ENCODE peak calls at places on chromosome 10, in five cellular contexts. T is H9, Z is neuronal stem cell, N is mesenchymal stem cell, S is IMR-90. A is an unnamed sample. For H3K4me1, the result is how much of the 10 kb centered on the place peaks cover.

GRCh38 chr10:120336910-120337540 is 120.0 kb upstream of the PLPP4 start:
- DNase-seq in T (peak), Z (peak), N (peak), S (peak), A (peak)

GRCh38 chr10:19014034-19014433 is 34.6 kb upstream of the MALRD1 start:
- DNase-seq in T (no peak), Z (no peak), N (no peak), S (peak), A (no peak)

GRCh38 chr10:36437367-36437766 is 688.0 kb upstream of the ANKRD30A start:
- DNase-seq in T (no peak), Z (no peak), N (peak), S (no peak), A (no peak)

GRCh38 chr10:1404236-1404952 is 332.9 kb downstream of the ADARB2 start:
- DNase-seq in T (no peak), Z (no peak), N (no peak), S (no peak), A (no peak)

GRCh38 chr10:5283305-5284158 is 81.2 kb upstream of the UCN3 start:
- DNase-seq in T (peak), Z (peak), N (peak), S (peak), A (peak)

GRCh38 chr10:74272288-74272687 is 121.3 kb downstream of the ADK start:
- DNase-seq in T (no peak), Z (no peak), N (no peak), S (no peak), A (no peak)

GRCh38 chr10:25493122-25493893 is 318.5 kb downstream of the GPR158 start:
- DNase-seq in T (peak), Z (peak), N (peak), S (peak), A (peak)

GRCh38 chr10:22849077-22849810 is 78.6 kb upstream of the ARMC3 start:
- DNase-seq in T (no peak), Z (no peak), N (no peak), S (no peak), A (no peak)

GRCh38 chr10:37520488-37520887 is 336.9 kb downstream of the ZNF248 start:
- DNase-seq in T (no peak), Z (no peak), N (no peak), S (no peak), A (no peak)

GRCh38 chr10:100025528-100026070 is 15.9 kb upstream of the DNMBP start:
- DNase-seq in T (no peak), Z (no peak), N (no peak), S (no peak), A (no peak)

GRCh38 chr10:108327706-108328105 is 1163.2 kb upstream of the SORCS1 start:
- DNase-seq in T (no peak), Z (no peak), N (no peak), S (peak), A (no peak)

GRCh38 chr10:67282871-67283270 is 357.0 kb downstream of the LRRTM3 start:
- DNase-seq in T (no peak), Z (no peak), N (no peak), S (no peak), A (no peak)

GRCh38 chr10:19749185-19749729 is 67.0 kb upstream of the PLXDC2 start:
- DNase-seq in T (no peak), Z (no peak), N (peak), S (peak), A (no peak)

GRCh38 chr10:118471863-118472262 is 123.6 kb downstream of the PRLHR start:
- DNase-seq in T (no peak), Z (no peak), N (no peak), S (peak), A (peak)

GRCh38 chr10:132102717-132103110 is 37.0 kb downstream of the JAKMIP3 start:
- DNase-seq in T (no peak), Z (no peak), N (no peak), S (no peak), A (no peak)

GRCh38 chr10:116122664-116123063 is 150.3 kb downstream of the GFRA1 start:
- DNase-seq in T (no peak), Z (no peak), N (no peak), S (no peak), A (no peak)

GRCh38 chr10:74957199-74958084 is 131.0 kb downstream of the KAT6B start:
- DNase-seq in T (no peak), Z (no peak), N (no peak), S (no peak), A (no peak)

GRCh38 chr10:79106251-79106650 is 37.5 kb downstream of the ZMIZ1 start:
- DNase-seq in T (no peak), Z (no peak), N (no peak), S (no peak), A (no peak)

GRCh38 chr10:31659665-31660064 is 269.0 kb downstream of the ARHGAP12 start:
- DNase-seq in T (no peak), Z (no peak), N (no peak), S (no peak), A (peak)

GRCh38 chr10:49300140-49300974 is 1.4 kb downstream of the C10orf71 start:
- DNase-seq in T (no peak), Z (no peak), N (no peak), S (peak), A (no peak)

GRCh38 chr10:80536361-80536835 is 1.3 kb upstream of the SH2D4B start:
- DNase-seq in T (no peak), Z (no peak), N (no peak), S (no peak), A (no peak)

GRCh38 chr10:96370575-96371157 is 11.9 kb upstream of the OPALIN start:
- DNase-seq in T (peak), Z (peak), N (peak), S (peak), A (peak)

GRCh38 chr10:52951819-52952218 is 179.2 kb upstream of the MBL2 start:
- DNase-seq in T (peak), Z (peak), N (peak), S (peak), A (peak)

GRCh38 chr10:80265740-80266512 is 23.5 kb downstream of the MAT1A start:
- DNase-seq in T (peak), Z (peak), N (no peak), S (no peak), A (peak)

GRCh38 chr10:28020080-28020860 is 21.4 kb upstream of the ODAD2 start:
- DNase-seq in T (no peak), Z (no peak), N (no peak), S (no peak), A (no peak)

GRCh38 chr10:73907841-73908517 is 3.0 kb upstream of the PLAU start:
- DNase-seq in T (no peak), Z (no peak), N (peak), S (peak), A (no peak)

GRCh38 chr10:58653139-58653538 is 140.5 kb downstream of the BICC1 start:
- DNase-seq in T (no peak), Z (no peak), N (no peak), S (peak), A (peak)

GRCh38 chr10:13268310-13268709 is 31.6 kb downstream of the PHYH start:
- DNase-seq in T (no peak), Z (no peak), N (no peak), S (no peak), A (no peak)

GRCh38 chr10:69090687-69091450 is 3.0 kb downstream of the SRGN start:
- DNase-seq in T (no peak), Z (no peak), N (peak), S (no peak), A (no peak)

GRCh38 chr10:77282163-77282562 is 355.4 kb downstream of the KCNMA1 start:
- DNase-seq in T (no peak), Z (no peak), N (no peak), S (no peak), A (no peak)
- H2AK5ac ChIP-seq in T (no peak), Z (no peak), N (no peak), S (peak), A (no peak)

GRCh38 chr10:110527731-110528171 is 30.0 kb downstream of the DUSP5 start:
- DNase-seq in T (no peak), Z (no peak), N (peak), S (no peak), A (no peak)
- H3K4me1 ChIP-seq in T (under half), Z (under half), N (under half), S (under half), A (under half)

DNA sequence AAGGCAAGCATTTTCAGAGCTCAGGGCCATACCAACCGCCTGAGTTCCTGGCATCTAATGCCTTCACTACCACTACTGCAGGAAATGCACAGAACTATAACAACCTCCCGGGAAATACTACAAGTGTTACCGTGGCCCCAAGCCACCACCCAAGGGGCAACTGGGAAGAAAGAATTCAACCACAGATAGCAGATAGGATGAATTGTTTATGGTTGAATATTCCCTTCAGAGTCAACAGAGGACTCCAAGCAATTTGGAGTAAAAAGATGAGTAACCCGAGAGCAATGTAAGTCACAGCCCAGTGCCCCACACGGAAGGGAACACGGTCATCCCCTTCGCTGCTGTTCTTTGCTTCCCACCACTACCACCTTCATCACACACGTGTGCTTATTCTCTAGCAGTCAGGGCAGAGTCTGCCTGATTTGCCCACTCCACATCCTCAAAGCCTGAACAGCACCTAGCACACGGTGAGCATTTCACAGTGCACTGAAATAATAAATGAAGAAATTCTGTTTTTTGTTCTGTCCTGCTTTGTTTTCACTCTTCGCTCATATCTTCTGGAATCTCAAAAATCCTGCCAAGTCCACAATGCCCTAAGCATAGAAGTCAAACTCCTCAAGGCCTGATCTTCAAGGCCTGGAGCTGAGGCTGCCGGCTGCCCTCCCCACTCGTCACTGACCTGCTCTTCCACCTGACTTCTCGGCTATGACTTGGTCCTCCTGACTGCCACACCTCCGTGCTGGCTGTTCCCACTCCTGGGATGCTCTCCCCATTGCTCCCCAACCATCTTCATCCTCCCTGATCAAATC is 221.1 kb downstream of the KCNMA1 start:
- DNase-seq in T (no peak), Z (no peak), N (peak), S (peak), A (peak)
- H2AK5ac ChIP-seq in T (no peak), Z (no peak), N (peak), S (peak), A (no peak)

DNA sequence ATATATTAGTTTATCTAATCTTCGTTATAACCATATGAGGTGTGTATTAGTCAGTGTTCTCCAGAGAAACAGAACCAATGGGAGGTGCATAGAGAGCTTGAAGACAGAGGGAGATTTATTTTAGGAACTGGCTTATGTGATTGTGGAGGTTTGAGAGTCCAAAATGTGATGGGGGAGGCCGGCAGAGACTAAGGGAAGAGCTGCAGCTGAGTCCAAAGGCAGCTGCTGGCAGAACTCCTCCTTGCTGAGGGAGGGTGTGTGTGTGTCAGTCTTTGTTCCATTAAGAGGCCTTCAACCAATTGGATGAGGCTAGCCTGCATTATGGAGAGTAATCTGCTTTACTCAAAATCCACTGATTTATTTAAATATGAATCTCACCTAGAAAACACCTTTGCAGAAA is 165.1 kb downstream of the SH3PXD2A start:
- DNase-seq in T (no peak), Z (no peak), N (no peak), S (no peak), A (no peak)
- H3K4me1 ChIP-seq in T (under half), Z (under half), N (under half), S (under half), A (under half)

GRCh38 chr10:71981024-71981867 is 17.1 kb downstream of the CHST3 start:
- DNase-seq in T (no peak), Z (no peak), N (no peak), S (no peak), A (no peak)

GRCh38 chr10:71979692-71980062 is 15.5 kb downstream of the CHST3 start:
- DNase-seq in T (no peak), Z (no peak), N (no peak), S (no peak), A (no peak)

GRCh38 chr10:71982269-71983178 is 18.3 kb downstream of the CHST3 start:
- DNase-seq in T (no peak), Z (no peak), N (no peak), S (no peak), A (peak)

GRCh38 chr10:71980181-71981023 is 16.2 kb downstream of the CHST3 start:
- DNase-seq in T (no peak), Z (no peak), N (no peak), S (peak), A (no peak)

GRCh38 chr10:71981868-71982230 is 17.7 kb downstream of the CHST3 start:
- DNase-seq in T (no peak), Z (no peak), N (no peak), S (no peak), A (no peak)
- H2AK5ac ChIP-seq in T (no peak), Z (no peak), N (no peak), S (no peak), A (no peak)

DNA sequence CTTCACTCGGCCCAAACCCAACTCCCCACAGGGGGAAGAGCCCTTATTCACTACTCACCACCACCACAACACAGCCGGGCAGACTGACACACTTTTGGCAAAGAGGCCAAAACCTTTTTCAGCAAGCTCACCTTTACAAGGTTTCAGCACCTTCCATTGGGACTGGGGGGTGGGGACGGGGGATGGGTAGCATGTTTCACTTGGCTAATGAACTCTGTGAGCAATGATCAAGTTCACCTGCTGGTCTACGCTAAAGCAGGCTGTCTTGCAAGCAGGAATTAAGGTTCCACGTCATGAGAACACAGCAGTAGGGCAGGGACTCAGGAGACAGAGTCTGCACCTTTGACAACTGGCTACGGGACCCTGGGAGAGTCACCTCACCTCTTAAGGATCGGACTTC is 7.0 kb downstream of the FAM53B start:
- DNase-seq in T (peak), Z (no peak), N (no peak), S (no peak), A (no peak)
- H3K4me1 ChIP-seq in T (under half), Z (under half), N (under half), S (under half), A (under half)

DNA sequence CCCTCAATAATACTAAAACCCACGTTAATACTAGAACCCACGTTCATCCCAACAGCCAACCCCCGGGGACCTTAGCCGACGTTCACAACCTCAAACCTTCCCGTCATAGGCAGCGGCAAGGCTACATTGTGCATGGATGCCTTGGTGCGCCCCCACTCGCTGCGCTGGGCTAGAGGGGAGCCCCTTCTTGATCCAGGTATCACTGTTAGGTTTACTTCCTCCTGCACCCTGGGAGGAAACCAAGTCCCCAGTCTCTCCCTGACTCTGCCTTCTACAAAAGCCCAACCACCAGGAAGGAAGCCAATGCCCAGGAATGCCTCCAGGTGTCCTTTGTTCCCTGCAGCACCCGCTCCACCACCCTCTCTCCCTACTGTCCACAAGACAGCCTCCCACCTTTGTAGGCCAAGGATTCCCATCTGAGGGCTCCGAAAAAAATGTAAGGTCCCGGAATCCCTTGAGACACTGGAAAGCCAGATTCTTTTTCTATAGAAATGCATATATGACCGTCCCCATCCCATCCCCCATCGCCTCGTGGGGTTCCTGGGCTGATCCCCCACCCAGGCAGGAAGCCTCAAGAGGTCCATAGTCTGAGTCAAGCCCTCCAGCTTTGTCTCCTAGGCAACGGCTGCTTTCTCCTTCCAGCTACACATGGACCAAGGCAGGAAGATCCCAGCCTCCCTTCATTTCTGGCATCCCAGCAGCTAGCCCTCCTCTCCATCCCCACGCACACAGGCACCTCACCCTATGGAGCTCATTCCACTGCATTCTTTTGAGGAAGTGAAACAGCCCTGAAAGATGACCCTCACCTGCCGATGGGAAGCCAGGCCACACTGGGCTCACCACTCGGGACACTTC is 25.2 kb downstream of the CTBP2 start:
- DNase-seq in T (no peak), Z (no peak), N (no peak), S (no peak), A (no peak)
- H2AK5ac ChIP-seq in T (no peak), Z (peak), N (no peak), S (no peak), A (no peak)

A was measured in mesendoderm.